ENCODE peak calls at places on chromosomes 2 and 18, in six cellular contexts. U is HAP-1, T is transverse colon, K is fibroblast of mammary gland, I is fibroblast of pulmonary artery, P is brain microvascular endothelial cell. W is an unnamed sample.

GRCh38 chr2:46163804-46164569 is 133.2 kb upstream of the EPAS1 start:
- DNase-seq in I (peak), K (peak), U (no peak), P (no peak), T (peak), W (no peak)

GRCh38 chr2:69196327-69197117 is 183.5 kb downstream of the ANTXR1 start:
- DNase-seq in T (no peak), K (peak), P (peak), U (no peak), I (peak), W (no peak)

GRCh38 chr2:138922973-138923563 is 142.9 kb upstream of the NXPH2 start:
- DNase-seq in I (peak), U (peak), P (no peak), T (no peak), K (peak), W (no peak)

GRCh38 chr18:48562075-48562474 is 23.2 kb downstream of the CTIF start:
- DNase-seq in P (no peak), U (no peak), I (no peak), T (no peak), K (no peak), W (no peak)

GRCh38 chr2:178908810-178909209 is 101.6 kb upstream of the TTN start:
- DNase-seq in K (no peak), P (no peak), T (no peak), U (no peak), I (no peak), W (no peak)

GRCh38 chr18:9109523-9109922 is 7.0 kb downstream of the NDUFV2 start:
- DNase-seq in I (peak), U (peak), T (no peak), K (peak), P (no peak), W (no peak)

GRCh38 chr18:58364867-58365533 is 263.9 kb downstream of the ALPK2 start:
- DNase-seq in U (no peak), T (no peak), P (peak), K (peak), I (peak), W (no peak)

GRCh38 chr2:23452853-23453420 is 68.0 kb downstream of the KLHL29 start:
- DNase-seq in T (no peak), I (peak), P (peak), U (no peak), K (peak), W (no peak)

GRCh38 chr2:26892133-26892532 is 44.2 kb downstream of the DPYSL5 start:
- DNase-seq in P (no peak), K (no peak), U (no peak), T (no peak), I (no peak), W (no peak)

GRCh38 chr18:65544701-65545100 is 206.1 kb upstream of the CDH7 start:
- DNase-seq in T (no peak), K (no peak), U (no peak), I (no peak), P (no peak), W (no peak)

GRCh38 chr2:127220807-127221527 is 868 bp upstream of the CYP27C1 start:
- DNase-seq in P (no peak), I (no peak), T (no peak), U (no peak), K (no peak), W (no peak)

GRCh38 chr2:11724151-11724550 is 22.3 kb upstream of the LPIN1 start:
- DNase-seq in U (no peak), K (no peak), P (no peak), T (no peak), I (no peak), W (no peak)
- H3K4me3 ChIP-seq in U (no peak), K (no peak), P (no peak), T (no peak), I (no peak), W (no peak)

DNA sequence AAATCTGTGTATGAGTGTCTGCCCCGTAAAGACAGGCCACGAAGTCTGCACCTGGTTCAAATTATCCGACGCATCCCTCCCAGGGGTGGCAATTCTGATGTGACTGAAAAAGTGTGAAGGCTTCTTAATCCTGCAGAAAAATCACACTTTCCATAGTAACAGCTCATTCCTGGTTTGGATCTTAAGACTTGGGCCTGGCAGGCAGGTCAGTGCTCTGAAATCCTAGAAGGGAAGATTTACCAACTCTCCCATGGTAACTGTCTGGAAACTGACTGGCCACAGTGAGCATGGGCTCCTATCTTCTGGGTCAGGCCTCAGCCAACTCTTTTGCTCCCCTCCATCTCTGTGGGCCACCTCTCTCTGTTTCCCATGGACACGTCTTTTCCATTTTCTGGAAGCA is 86.8 kb downstream of the ACAA2 start:
- DNase-seq in K (no peak), I (no peak), T (no peak), P (no peak), U (no peak), W (peak)
- H3K4me3 ChIP-seq in K (no peak), I (no peak), T (no peak), P (no peak), U (no peak), W (no peak)

DNA sequence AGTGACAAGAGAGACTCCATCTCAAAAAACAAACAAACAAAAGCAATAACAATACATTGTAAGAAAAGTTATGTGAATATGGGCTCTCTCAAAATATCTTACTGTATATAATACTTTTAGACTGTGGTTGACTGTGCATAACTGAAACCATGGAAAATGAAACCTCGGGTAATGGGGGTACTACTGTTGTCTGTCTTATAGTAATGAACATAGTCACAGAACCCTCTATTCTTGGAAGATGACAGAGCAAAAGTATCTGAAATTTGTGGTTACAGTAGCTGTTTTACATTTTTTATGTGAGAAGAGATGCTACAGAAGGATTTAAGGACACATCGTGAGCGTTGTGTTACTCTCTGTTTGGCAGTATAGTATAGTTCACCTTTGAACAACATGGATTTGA is 60.5 kb downstream of the MAP4K4 start:
- DNase-seq in U (no peak), I (no peak), T (no peak), P (no peak), K (no peak), W (no peak)
- H3K4me3 ChIP-seq in U (no peak), I (no peak), T (no peak), P (no peak), K (no peak), W (no peak)

GRCh38 chr18:34042423-34043146 is 182.1 kb downstream of the NOL4 start:
- DNase-seq in U (no peak), P (no peak), T (no peak), I (no peak), K (no peak), W (no peak)
- H3K4me3 ChIP-seq in U (no peak), P (no peak), T (no peak), I (no peak), K (no peak), W (no peak)

W was measured in retinal pigment epithelial cell.